ENCODE peak calls at places on chromosomes 7 and 10, in nine cellular contexts. D is SK-N-SH, G is HepG2, T is HCT116, N is K562, R is GM23338, C is HL-60, F is GM12878, M is Panc1. B is an unnamed sample.

GRCh38 chr10:75404335-75405200 is 3.0 kb upstream of the ZNF503 start:
- DNase-seq in D (peak), T (no peak), R (peak), C (no peak), M (no peak), F (no peak), G (peak), N (no peak), B (no peak)

GRCh38 chr10:102802920-102803534 is 34.2 kb downstream of the CYP17A1 start:
- DNase-seq in F (peak), T (no peak), N (no peak), D (no peak), R (peak), M (no peak), G (no peak), C (no peak), B (no peak)

GRCh38 chr7:34208878-34209621 is 303.7 kb downstream of the BMPER start:
- DNase-seq in G (no peak), T (no peak), N (no peak), R (no peak), C (no peak), F (no peak), M (no peak), D (no peak), B (no peak)

GRCh38 chr10:77283326-77283725 is 354.3 kb downstream of the KCNMA1 start:
- DNase-seq in G (no peak), R (no peak), T (no peak), M (no peak), F (no peak), D (no peak), N (no peak), C (no peak), B (no peak)

GRCh38 chr7:76047305-76047810 is 442 bp downstream of the STYXL1 start:
- DNase-seq in G (no peak), F (no peak), D (no peak), N (no peak), C (no peak), M (no peak), R (no peak), T (no peak), B (no peak)

GRCh38 chr7:144019457-144019856 is 19.3 kb downstream of the OR6B1 start:
- DNase-seq in D (no peak), N (no peak), G (peak), T (no peak), R (no peak), F (no peak), C (no peak), M (no peak), B (no peak)

GRCh38 chr7:16926861-16927260 is 45.1 kb upstream of the AGR3 start:
- DNase-seq in F (no peak), R (no peak), N (no peak), M (no peak), C (no peak), G (no peak), D (no peak), T (no peak), B (no peak)

GRCh38 chr10:116766241-116767198 is 24.2 kb upstream of the HSPA12A start:
- DNase-seq in T (no peak), M (no peak), F (no peak), N (no peak), G (no peak), C (no peak), D (no peak), R (peak), B (no peak)

GRCh38 chr7:95491634-95492314 is 6.0 kb downstream of the ASB4 start:
- DNase-seq in R (peak), D (no peak), M (no peak), G (peak), T (peak), F (no peak), N (no peak), C (no peak), B (no peak)

GRCh38 chr7:107213945-107214344 is 45.1 kb downstream of the HBP1 start:
- DNase-seq in G (no peak), F (no peak), D (no peak), M (no peak), T (no peak), C (no peak), R (no peak), N (no peak), B (no peak)

GRCh38 chr7:78149787-78150186 is 351.2 kb downstream of the PHTF2 start:
- DNase-seq in G (no peak), R (no peak), N (no peak), T (no peak), F (no peak), D (no peak), M (no peak), C (no peak), B (no peak)

GRCh38 chr7:157233677-157234076 is 95.0 kb downstream of the UBE3C start:
- DNase-seq in D (no peak), G (no peak), F (no peak), N (no peak), M (no peak), T (no peak), R (no peak), C (no peak), B (no peak)

GRCh38 chr10:99466632-99467031 is 36.2 kb upstream of the GOT1 start:
- DNase-seq in T (no peak), M (no peak), C (no peak), G (no peak), D (no peak), N (no peak), F (no peak), R (no peak), B (no peak)

GRCh38 chr7:142481548-142481947 is 223.7 kb upstream of the PRSS58 start:
- DNase-seq in M (no peak), N (no peak), G (no peak), D (no peak), R (peak), F (no peak), C (no peak), T (no peak), B (no peak)

GRCh38 chr7:142482899-142483658 is 225.2 kb upstream of the PRSS58 start:
- DNase-seq in C (no peak), T (peak), N (peak), R (peak), M (no peak), G (peak), D (peak), F (no peak), B (peak)

GRCh38 chr7:142476077-142476476 is 218.2 kb upstream of the PRSS58 start:
- DNase-seq in M (no peak), F (no peak), C (no peak), G (no peak), T (no peak), N (no peak), D (no peak), R (no peak), B (no peak)

GRCh38 chr7:142477079-142477651 is 219.3 kb upstream of the PRSS58 start:
- DNase-seq in N (no peak), F (no peak), T (no peak), R (no peak), D (no peak), M (no peak), C (no peak), G (no peak), B (no peak)

GRCh38 chr7:142478479-142479220 is 220.8 kb upstream of the PRSS58 start:
- DNase-seq in D (peak), N (peak), C (peak), T (peak), F (no peak), R (peak), G (peak), M (no peak), B (peak)
- TF ChIP-seq REST in D (no peak), N (no peak), C (no peak), T (no peak), F (no peak), R (no peak), G (no peak), M (no peak), B (no peak)

GRCh38 chr7:13198741-13199140 is 511.3 kb downstream of the ARL4A start:
- DNase-seq in F (no peak), G (no peak), R (no peak), T (no peak), N (no peak), C (no peak), D (no peak), M (no peak), B (no peak)
- TF ChIP-seq REST in F (no peak), G (no peak), R (no peak), T (no peak), N (no peak), C (no peak), D (no peak), M (no peak), B (no peak)

GRCh38 chr10:52261362-52261761 is 52.7 kb upstream of the DKK1 start:
- DNase-seq in D (no peak), N (no peak), C (no peak), G (no peak), M (no peak), R (no peak), T (no peak), F (no peak), B (no peak)
- TF ChIP-seq REST in D (no peak), N (no peak), C (no peak), G (no peak), M (no peak), R (no peak), T (no peak), F (no peak), B (no peak)

GRCh38 chr7:27156508-27156898 is at the start of gene HOXA7:
- DNase-seq in T (no peak), M (no peak), R (peak), G (no peak), D (peak), F (no peak), N (no peak), C (no peak), B (peak)
- TF ChIP-seq REST in T (no peak), M (no peak), R (no peak), G (no peak), D (no peak), F (no peak), N (no peak), C (no peak), B (no peak)

GRCh38 chr10:10975647-10976046 is 42.0 kb upstream of the CELF2 start:
- DNase-seq in R (no peak), G (no peak), T (no peak), M (no peak), F (no peak), C (no peak), N (no peak), D (no peak), B (no peak)

GRCh38 chr10:10977231-10977956 is 40.3 kb upstream of the CELF2 start:
- DNase-seq in D (no peak), N (no peak), T (no peak), M (no peak), R (no peak), C (no peak), G (no peak), F (no peak), B (no peak)

GRCh38 chr10:10973310-10973709 is 44.4 kb upstream of the CELF2 start:
- DNase-seq in F (no peak), T (no peak), G (no peak), R (no peak), N (no peak), D (no peak), C (no peak), M (no peak), B (no peak)

GRCh38 chr10:10976652-10977051 is 41.0 kb upstream of the CELF2 start:
- DNase-seq in R (no peak), D (no peak), G (no peak), N (no peak), C (no peak), T (no peak), M (no peak), F (no peak), B (no peak)

GRCh38 chr10:10977978-10978377 is 39.7 kb upstream of the CELF2 start:
- DNase-seq in R (no peak), D (no peak), N (no peak), T (no peak), F (no peak), C (no peak), G (no peak), M (no peak), B (no peak)
- TF ChIP-seq REST in R (no peak), D (no peak), N (no peak), T (no peak), F (no peak), C (no peak), G (no peak), M (no peak), B (no peak)

GRCh38 chr7:6634021-6634420 is 3.1 kb upstream of the ZNF316 start:
- DNase-seq in G (no peak), M (no peak), F (no peak), T (no peak), D (no peak), N (no peak), R (no peak), C (no peak), B (no peak)

GRCh38 chr7:6639032-6639431 is 1.9 kb downstream of the ZNF316 start:
- DNase-seq in F (no peak), T (no peak), C (no peak), D (no peak), N (no peak), M (no peak), G (no peak), R (no peak), B (no peak)

GRCh38 chr7:6639627-6640026 is 2.5 kb downstream of the ZNF316 start:
- DNase-seq in G (no peak), C (no peak), R (no peak), D (no peak), T (no peak), N (no peak), M (no peak), F (no peak), B (no peak)

GRCh38 chr7:6637544-6638229 is 569 bp downstream of the ZNF316 start:
- DNase-seq in R (peak), M (no peak), T (no peak), C (no peak), D (peak), G (peak), F (no peak), N (peak), B (peak)

GRCh38 chr7:6636741-6637543 is at the start of gene ZNF316:
- DNase-seq in C (peak), M (no peak), T (no peak), D (peak), N (peak), G (no peak), F (no peak), R (no peak), B (peak)
- TF ChIP-seq REST in C (no peak), M (no peak), T (no peak), D (no peak), N (no peak), G (no peak), F (no peak), R (no peak), B (no peak)

GRCh38 chr10:131891929-131892816 is 8.6 kb upstream of the PPP2R2D start:
- DNase-seq in F (no peak), N (no peak), C (no peak), R (no peak), T (no peak), D (no peak), M (no peak), G (peak), B (no peak)
- TF ChIP-seq REST in F (no peak), N (no peak), C (no peak), R (no peak), T (no peak), D (no peak), M (no peak), G (no peak), B (no peak)